ENCODE peak calls at places on chromosomes 4 and X, in six cellular contexts. J, B, C, S, Z and L are unnamed samples.

GRCh38 chrX:1487401-1487800 is 34.7 kb upstream of the ASMTL start:
- DNase-seq in J (no peak), B (no peak), C (no peak), S (no peak), Z (no peak), L (no peak)

GRCh38 chr4:8374851-8375649 is 65.5 kb downstream of the ACOX3 start:
- DNase-seq in J (no peak), B (no peak), C (no peak), S (no peak), Z (no peak), L (no peak)

GRCh38 chrX:73683236-73683859 is 120.4 kb downstream of the CHIC1 start:
- DNase-seq in J (no peak), B (peak), C (no peak), S (peak), Z (no peak), L (no peak)

GRCh38 chr4:118774321-118774720 is 61.6 kb downstream of the SEC24D start:
- DNase-seq in J (no peak), B (no peak), C (no peak), S (no peak), Z (no peak), L (no peak)

GRCh38 chrX:37883196-37883595 is 35.8 kb upstream of the DYNLT3 start:
- DNase-seq in J (no peak), B (no peak), C (no peak), S (no peak), Z (no peak), L (no peak)

GRCh38 chr4:94516067-94516466 is 64.3 kb downstream of the PDLIM5 start:
- DNase-seq in J (no peak), B (peak), C (no peak), S (peak), Z (no peak), L (no peak)

GRCh38 chr4:74886490-74886889 is 46.4 kb upstream of the PARM1 start:
- DNase-seq in J (peak), B (peak), C (no peak), S (peak), Z (no peak), L (peak)

GRCh38 chrX:36534900-36535299 is 473.3 kb upstream of the FAM47C start:
- DNase-seq in J (no peak), B (no peak), C (no peak), S (no peak), Z (no peak), L (no peak)

GRCh38 chrX:128754130-128754529 is 701.9 kb upstream of the ACTRT1 start:
- DNase-seq in J (no peak), B (no peak), C (no peak), S (no peak), Z (no peak), L (no peak)

GRCh38 chr4:146193628-146194027 is 18.1 kb downstream of the LSM6 start:
- DNase-seq in J (no peak), B (no peak), C (no peak), S (no peak), Z (no peak), L (no peak)

GRCh38 chrX:44244008-44244407 is 99.5 kb downstream of the EFHC2 start:
- DNase-seq in J (peak), B (peak), C (no peak), S (peak), Z (no peak), L (peak)

GRCh38 chrX:118761950-118762725 is 34.7 kb downstream of the IL13RA1 start:
- DNase-seq in J (no peak), B (no peak), C (no peak), S (peak), Z (no peak), L (no peak)

GRCh38 chrX:45515262-45516215 is 314.9 kb upstream of the DIPK2B start:
- DNase-seq in J (peak), B (peak), C (peak), S (peak), Z (peak), L (peak)

GRCh38 chrX:19750028-19750786 is 137.2 kb downstream of the SH3KBP1 start:
- DNase-seq in J (no peak), B (no peak), C (no peak), S (no peak), Z (no peak), L (no peak)

GRCh38 chrX:19912-20571 is 261.1 kb upstream of the PLCXD1 start:
- DNase-seq in J (no peak), B (no peak), C (no peak), S (peak), Z (no peak), L (no peak)

GRCh38 chr4:58050439-58050838 is 940.3 kb upstream of the IGFBP7 start:
- DNase-seq in J (no peak), B (no peak), C (no peak), S (no peak), Z (no peak), L (no peak)

GRCh38 chr4:56424697-56425514 is 10.5 kb downstream of the PPAT start:
- DNase-seq in J (no peak), B (peak), C (no peak), S (peak), Z (no peak), L (no peak)

GRCh38 chrX:134599173-134599914 is 58.9 kb downstream of the PLAC1 start:
- DNase-seq in J (no peak), B (peak), C (no peak), S (peak), Z (no peak), L (no peak)

GRCh38 chrX:154136627-154137161 is 7.3 kb upstream of the OPN1LW start:
- DNase-seq in J (no peak), B (peak), C (peak), S (peak), Z (peak), L (peak)

GRCh38 chr4:155999743-156000142 is 46.1 kb upstream of the CTSO start:
- DNase-seq in J (no peak), B (peak), C (no peak), S (peak), Z (no peak), L (no peak)

GRCh38 chrX:111519215-111519614 is 7.8 kb downstream of the SERTM2 start:
- DNase-seq in J (peak), B (peak), C (no peak), S (peak), Z (no peak), L (no peak)

GRCh38 chr4:53908661-53909078 is 155.7 kb downstream of the CHIC2 start:
- DNase-seq in J (no peak), B (peak), C (peak), S (peak), Z (no peak), L (peak)

GRCh38 chrX:1357993-1358392 is 21.4 kb downstream of the IL3RA start:
- DNase-seq in J (no peak), B (no peak), C (no peak), S (no peak), Z (no peak), L (no peak)